ENCODE peak calls at places on chromosome 2, in four cellular contexts. F is HepG2, Q is SK-N-SH, R is WTC11. V is an unnamed sample.

GRCh38 chr2:76958749-76959148 is 563.4 kb downstream of the LRRTM4 start:
- DNase-seq in F (peak), Q (no peak), R (peak), V (no peak)

GRCh38 chr2:101803945-101804696 is 106.6 kb downstream of the MAP4K4 start:
- DNase-seq in F (peak), Q (peak), R (no peak), V (no peak)

GRCh38 chr2:85308951-85309555 is 18.7 kb downstream of the TGOLN2 start:
- DNase-seq in F (peak), Q (peak), R (no peak), V (no peak)

GRCh38 chr2:240894006-240894405 is 1.9 kb downstream of the MAB21L4 start:
- DNase-seq in F (no peak), Q (no peak), R (no peak), V (no peak)

GRCh38 chr2:216298719-216299118 is 73.6 kb downstream of the MARCHF4 start:
- DNase-seq in F (no peak), Q (no peak), R (no peak), V (no peak)

GRCh38 chr2:43127208-43127940 is 99.0 kb downstream of the ZFP36L2 start:
- DNase-seq in F (peak), Q (peak), R (peak), V (peak)

GRCh38 chr2:166106431-166107015 is 21.3 kb downstream of the SCN1A start:
- DNase-seq in F (peak), Q (peak), R (no peak), V (peak)

GRCh38 chr2:62036229-62036628 is 130.8 kb downstream of the COMMD1 start:
- DNase-seq in F (no peak), Q (no peak), R (no peak), V (no peak)

GRCh38 chr2:153163055-153163454 is 315.5 kb downstream of the RPRM start:
- DNase-seq in F (peak), Q (peak), R (peak), V (no peak)

GRCh38 chr2:148302526-148302925 is 281.6 kb downstream of the MBD5 start:
- DNase-seq in F (no peak), Q (no peak), R (no peak), V (no peak)

GRCh38 chr2:48043746-48044145 is 137.4 kb upstream of the FBXO11 start:
- DNase-seq in F (no peak), Q (no peak), R (no peak), V (no peak)

GRCh38 chr2:241509408-241509784 is 1.0 kb upstream of the STK25 start:
- DNase-seq in F (no peak), Q (no peak), R (no peak), V (no peak)

GRCh38 chr2:21047161-21048009 is 3.5 kb upstream of the APOB start:
- DNase-seq in F (peak), Q (peak), R (no peak), V (no peak)

GRCh38 chr2:189661148-189661956 is at the start of gene ASNSD1:
- DNase-seq in F (peak), Q (peak), R (peak), V (peak)

GRCh38 chr2:152560163-152560562 is 157.1 kb downstream of the PRPF40A start:
- DNase-seq in F (no peak), Q (no peak), R (no peak), V (no peak)

GRCh38 chr2:38377501-38378258 is 607 bp upstream of the ATL2 start:
- DNase-seq in F (peak), Q (no peak), R (no peak), V (no peak)

GRCh38 chr2:95060446-95061118 is 35.1 kb downstream of the MAL start:
- DNase-seq in F (peak), Q (no peak), R (no peak), V (no peak)

GRCh38 chr2:157874997-157875719 is 972 bp downstream of the ACVR1 start:
- DNase-seq in F (no peak), Q (peak), R (peak), V (peak)

GRCh38 chr2:122707224-122707824 is 951.9 kb downstream of the TSN start:
- DNase-seq in F (no peak), Q (no peak), R (no peak), V (no peak)

GRCh38 chr2:11513319-11513718 is 20.5 kb upstream of the GREB1 start:
- DNase-seq in F (no peak), Q (no peak), R (no peak), V (no peak)

DNA sequence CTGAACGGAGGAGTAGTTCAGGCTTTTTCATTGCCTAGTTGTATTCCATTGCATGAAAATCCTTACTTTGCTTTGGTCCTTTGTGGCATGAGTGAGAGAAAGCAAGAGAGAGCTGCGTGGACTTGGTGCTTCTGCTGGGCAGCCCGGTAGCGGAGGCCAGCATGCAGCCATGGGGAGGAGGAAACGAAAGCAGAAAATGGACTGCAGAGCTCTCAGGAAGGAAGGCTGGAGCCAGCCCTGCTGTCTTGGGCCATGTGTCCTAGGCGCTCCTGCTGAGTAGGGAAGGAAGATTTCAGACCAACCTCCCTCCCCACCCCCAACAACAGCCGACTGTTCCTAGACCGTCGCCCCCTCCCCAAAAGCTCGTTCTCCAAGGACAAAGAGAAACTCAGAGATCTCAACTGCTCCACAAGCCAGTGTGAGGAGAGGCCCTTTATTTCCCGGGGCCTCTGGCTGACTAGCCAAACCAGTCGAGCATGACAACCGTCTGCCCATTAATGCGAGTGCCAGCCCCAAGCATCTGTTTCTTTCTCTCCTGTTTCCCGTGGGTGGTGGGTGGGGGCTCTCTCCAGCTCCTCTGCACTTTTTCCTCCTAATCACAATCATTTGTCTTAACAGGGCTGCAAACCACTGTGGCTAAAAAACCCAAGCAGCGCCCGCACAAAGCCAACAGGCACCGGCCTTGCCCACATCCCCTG is 66.8 kb upstream of the FZD7 start:
- DNase-seq in F (no peak), Q (peak), R (no peak), V (no peak)
- TF ChIP-seq FOXJ3 in F (no peak), Q (no peak), R (no peak), V (no peak)

DNA sequence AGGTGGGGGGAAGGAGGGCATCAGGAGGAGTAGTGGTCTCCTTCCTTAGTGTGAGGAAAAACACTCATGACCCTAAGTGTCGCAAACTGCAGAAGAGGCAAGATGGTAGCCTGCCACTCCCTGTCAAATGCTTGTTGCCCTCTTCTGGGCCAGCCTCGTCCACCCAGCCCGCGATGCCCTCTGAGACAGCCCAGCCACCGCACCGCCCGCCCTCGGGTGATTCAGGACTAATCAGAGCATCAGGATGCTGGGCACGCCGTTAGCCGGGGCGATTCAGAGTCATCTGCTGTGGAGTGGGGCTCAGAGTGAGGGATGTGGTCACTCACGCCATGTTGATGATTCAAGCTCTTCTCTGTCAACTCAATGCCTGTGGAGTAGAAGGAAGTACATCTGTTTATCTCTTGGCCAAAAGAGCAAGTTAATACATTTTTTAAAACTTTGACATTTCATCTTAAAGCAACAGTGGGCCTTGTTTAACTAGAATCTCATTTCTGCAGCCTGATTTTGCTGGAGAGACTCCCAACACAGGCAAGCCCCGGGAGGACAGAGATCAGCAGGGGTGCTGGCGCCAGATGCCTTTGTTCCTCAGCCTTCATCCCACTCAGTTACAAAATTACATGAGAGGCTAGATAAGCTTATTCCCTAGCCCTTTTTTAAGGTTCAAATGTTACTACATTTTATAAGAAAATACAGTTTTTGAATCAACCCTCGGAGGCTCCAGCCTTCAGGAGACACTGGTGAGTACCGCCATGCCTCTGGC is 79.0 kb downstream of the TMEM18 start:
- DNase-seq in F (no peak), Q (no peak), R (no peak), V (no peak)
- TF ChIP-seq FOXJ3 in F (no peak), Q (no peak), R (no peak), V (no peak)

DNA sequence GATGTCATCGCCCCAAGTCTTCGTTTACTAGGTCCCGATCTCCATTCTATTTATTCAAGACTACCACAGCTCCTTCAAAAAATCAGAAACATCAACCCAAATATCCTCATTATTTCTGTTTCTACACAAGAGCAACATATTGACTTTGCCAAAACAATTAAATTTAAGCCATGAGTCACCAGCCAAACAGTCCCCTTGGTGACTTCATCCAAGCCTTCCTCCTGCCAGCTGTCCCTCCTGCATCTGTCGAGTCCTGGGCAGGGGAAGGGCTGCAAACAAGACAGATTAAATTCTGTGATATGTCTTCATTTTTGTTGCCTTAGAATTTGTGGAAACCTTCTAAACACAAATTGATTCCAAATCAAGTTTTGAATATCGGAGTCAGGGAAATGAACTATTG is 110.3 kb downstream of the SP3 start:
- DNase-seq in F (no peak), Q (no peak), R (no peak), V (no peak)
- TF ChIP-seq FOXJ3 in F (no peak), Q (no peak), R (no peak), V (no peak)

GRCh38 chr2:79876430-79876829 is 363.6 kb downstream of the CTNNA2 start:
- DNase-seq in F (peak), Q (peak), R (no peak), V (peak)
- TF ChIP-seq FOXJ3 in F (no peak), Q (no peak), R (no peak), V (no peak)

GRCh38 chr2:162200636-162201035 is 42.6 kb downstream of the FAP start:
- DNase-seq in F (no peak), Q (no peak), R (no peak), V (no peak)

GRCh38 chr2:162198239-162198638 is 45.0 kb downstream of the FAP start:
- DNase-seq in F (no peak), Q (no peak), R (no peak), V (no peak)

GRCh38 chr2:162199913-162200312 is 43.3 kb downstream of the FAP start:
- DNase-seq in F (no peak), Q (no peak), R (no peak), V (no peak)

GRCh38 chr2:162197095-162197825 is 45.2 kb upstream of the GCG start:
- DNase-seq in F (no peak), Q (no peak), R (no peak), V (no peak)

GRCh38 chr2:162196611-162197010 is 44.6 kb upstream of the GCG start:
- DNase-seq in F (no peak), Q (no peak), R (no peak), V (no peak)
- TF ChIP-seq FOXJ3 in F (no peak), Q (no peak), R (no peak), V (no peak)

GRCh38 chr2:54076577-54076976 is 38.8 kb upstream of the ACYP2 start:
- DNase-seq in F (no peak), Q (no peak), R (no peak), V (peak)

GRCh38 chr2:54077088-54077900 is 38.1 kb upstream of the ACYP2 start:
- DNase-seq in F (no peak), Q (no peak), R (no peak), V (no peak)

GRCh38 chr2:54079331-54079730 is 36.1 kb upstream of the ACYP2 start:
- DNase-seq in F (no peak), Q (no peak), R (no peak), V (no peak)

GRCh38 chr2:54073796-54074195 is 41.6 kb upstream of the ACYP2 start:
- DNase-seq in F (peak), Q (no peak), R (no peak), V (peak)

DNA sequence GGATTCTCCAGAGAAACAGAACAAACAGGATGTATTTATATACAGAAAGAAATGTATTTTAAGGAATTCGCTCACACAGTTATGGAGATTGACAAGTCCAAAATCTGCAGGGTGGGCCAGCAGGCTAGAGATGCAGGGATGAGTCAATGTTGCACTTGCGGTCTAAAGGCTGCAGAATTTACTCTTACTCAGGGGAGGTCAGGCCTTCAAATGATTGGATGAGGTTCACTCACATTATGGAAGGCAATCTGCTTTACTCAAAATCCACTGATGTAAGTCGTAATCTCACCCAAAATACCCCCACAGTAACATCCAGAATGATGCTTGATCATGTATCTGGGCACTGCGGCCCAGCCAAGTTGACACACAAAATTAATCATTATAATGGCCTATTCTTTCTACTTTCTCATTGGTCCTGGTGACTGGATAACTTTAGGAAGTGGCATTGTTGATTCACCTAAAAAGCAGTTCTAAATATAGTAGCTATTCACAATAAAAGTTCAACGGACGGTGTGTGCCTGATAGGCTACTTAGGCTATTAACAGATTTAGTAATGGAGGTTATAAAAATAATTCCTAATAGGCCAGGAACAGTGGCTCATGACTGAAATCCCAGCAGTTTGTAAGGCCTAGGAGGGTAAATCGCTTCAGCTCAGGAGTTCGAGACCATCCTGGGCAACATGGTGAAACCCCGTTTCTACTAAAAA is 40.6 kb upstream of the ACYP2 start:
- DNase-seq in F (no peak), Q (no peak), R (no peak), V (no peak)
- TF ChIP-seq FOXJ3 in F (no peak), Q (no peak), R (no peak), V (no peak)